ENCODE peak calls at places on chromosomes 16 and 17, in five cellular contexts. One of them, this sample, is unnamed.

GRCh38 chr17:3512512-3513171 is 36.8 kb downstream of the ASPA start:
- DNase-seq in CD4-positive, CD25-positive, alpha-beta regulatory T cell: no peak
- DNase-seq in HCT116: no peak
- DNase-seq in stomach: peak; percentile 49
- DNase-seq in heart right ventricle: peak; percentile 81
- DNase-seq in this sample: no peak

GRCh38 chr16:80580109-80580832 is 39.5 kb downstream of the DYNLRB2 start:
- DNase-seq in CD4-positive, CD25-positive, alpha-beta regulatory T cell: peak; percentile 92
- DNase-seq in HCT116: no peak
- DNase-seq in stomach: no peak
- DNase-seq in heart right ventricle: no peak
- DNase-seq in this sample: no peak

GRCh38 chr16:48608452-48608851 is 1.5 kb downstream of the N4BP1 start:
- DNase-seq in heart right ventricle: no peak
- DNase-seq in stomach: no peak
- DNase-seq in HCT116: no peak
- DNase-seq in CD4-positive, CD25-positive, alpha-beta regulatory T cell: peak; percentile 88
- DNase-seq in this sample: no peak

GRCh38 chr16:54402873-54403272 is 116.3 kb upstream of the IRX3 start:
- DNase-seq in HCT116: no peak
- DNase-seq in heart right ventricle: no peak
- DNase-seq in stomach: no peak
- DNase-seq in CD4-positive, CD25-positive, alpha-beta regulatory T cell: no peak
- DNase-seq in this sample: no peak

GRCh38 chr17:42050360-42051012 is at the start of gene C17orf113:
- DNase-seq in CD4-positive, CD25-positive, alpha-beta regulatory T cell: peak; percentile 27
- DNase-seq in stomach: peak; percentile 62
- DNase-seq in HCT116: no peak
- DNase-seq in heart right ventricle: peak; percentile 50
- DNase-seq in this sample: no peak

GRCh38 chr17:78391843-78392242 is 13.4 kb downstream of the PGS1 start:
- DNase-seq in stomach: no peak
- DNase-seq in HCT116: peak; percentile 13
- DNase-seq in heart right ventricle: no peak
- DNase-seq in CD4-positive, CD25-positive, alpha-beta regulatory T cell: no peak
- DNase-seq in this sample: no peak

GRCh38 chr17:17976931-17977570 is 4.4 kb downstream of the DRC3 start:
- DNase-seq in heart right ventricle: no peak
- DNase-seq in stomach: no peak
- DNase-seq in HCT116: no peak
- DNase-seq in CD4-positive, CD25-positive, alpha-beta regulatory T cell: no peak
- DNase-seq in this sample: no peak

GRCh38 chr17:62757518-62757951 is 50.6 kb downstream of the MARCHF10 start:
- DNase-seq in stomach: no peak
- DNase-seq in CD4-positive, CD25-positive, alpha-beta regulatory T cell: no peak
- DNase-seq in heart right ventricle: no peak
- DNase-seq in HCT116: no peak
- DNase-seq in this sample: no peak

GRCh38 chr17:74161501-74161850 is 42.0 kb upstream of the RPL38 start:
- DNase-seq in stomach: no peak
- DNase-seq in heart right ventricle: no peak
- DNase-seq in CD4-positive, CD25-positive, alpha-beta regulatory T cell: no peak
- DNase-seq in HCT116: no peak
- DNase-seq in this sample: peak; percentile 34

GRCh38 chr17:68759343-68760140 is 158.4 kb upstream of the FAM20A start:
- DNase-seq in HCT116: peak; percentile 91
- DNase-seq in heart right ventricle: peak; percentile 88
- DNase-seq in CD4-positive, CD25-positive, alpha-beta regulatory T cell: peak; percentile 62
- DNase-seq in stomach: peak; percentile 90
- DNase-seq in this sample: no peak

GRCh38 chr16:27950488-27950887 is 113.0 kb downstream of the GSG1L start:
- DNase-seq in HCT116: no peak
- DNase-seq in CD4-positive, CD25-positive, alpha-beta regulatory T cell: no peak
- DNase-seq in stomach: peak; percentile 11
- DNase-seq in heart right ventricle: no peak
- DNase-seq in this sample: no peak

GRCh38 chr17:48048321-48049140 is at the start of gene NFE2L1:
- DNase-seq in stomach: peak; percentile 90
- DNase-seq in CD4-positive, CD25-positive, alpha-beta regulatory T cell: peak; percentile 54
- DNase-seq in heart right ventricle: peak; percentile 93
- DNase-seq in HCT116: peak; percentile 96
- DNase-seq in this sample: no peak

GRCh38 chr16:52861614-52862022 is 191.1 kb downstream of the CHD9NB start:
- DNase-seq in CD4-positive, CD25-positive, alpha-beta regulatory T cell: no peak
- DNase-seq in HCT116: peak; percentile 4
- DNase-seq in stomach: no peak
- DNase-seq in heart right ventricle: no peak
- DNase-seq in this sample: no peak

GRCh38 chr17:38510424-38511125 is 82.3 kb downstream of the ARHGAP23 start:
- DNase-seq in stomach: peak; percentile 38
- DNase-seq in HCT116: no peak
- DNase-seq in heart right ventricle: no peak
- DNase-seq in CD4-positive, CD25-positive, alpha-beta regulatory T cell: no peak
- DNase-seq in this sample: no peak

GRCh38 chr17:79949646-79950292 is 85.9 kb downstream of the TBC1D16 start:
- DNase-seq in stomach: no peak
- DNase-seq in CD4-positive, CD25-positive, alpha-beta regulatory T cell: no peak
- DNase-seq in HCT116: no peak
- DNase-seq in heart right ventricle: no peak
- DNase-seq in this sample: no peak

GRCh38 chr17:64694207-64694606 is 32.1 kb upstream of the SMURF2 start:
- DNase-seq in stomach: peak; percentile 87
- DNase-seq in HCT116: peak; percentile 99
- DNase-seq in heart right ventricle: peak; percentile 81
- DNase-seq in CD4-positive, CD25-positive, alpha-beta regulatory T cell: no peak
- DNase-seq in this sample: no peak
- H3K27ac ChIP-seq in stomach: peak overlapping the region; percentile 64
- H3K27ac ChIP-seq in HCT116: peak overlapping the region; percentile 79
- H3K27ac ChIP-seq in heart right ventricle: peak overlapping the region; percentile 58
- H3K27ac ChIP-seq in CD4-positive, CD25-positive, alpha-beta regulatory T cell: no peak overlapping the region
- H3K27ac ChIP-seq in this sample: no peak overlapping the region

DNA sequence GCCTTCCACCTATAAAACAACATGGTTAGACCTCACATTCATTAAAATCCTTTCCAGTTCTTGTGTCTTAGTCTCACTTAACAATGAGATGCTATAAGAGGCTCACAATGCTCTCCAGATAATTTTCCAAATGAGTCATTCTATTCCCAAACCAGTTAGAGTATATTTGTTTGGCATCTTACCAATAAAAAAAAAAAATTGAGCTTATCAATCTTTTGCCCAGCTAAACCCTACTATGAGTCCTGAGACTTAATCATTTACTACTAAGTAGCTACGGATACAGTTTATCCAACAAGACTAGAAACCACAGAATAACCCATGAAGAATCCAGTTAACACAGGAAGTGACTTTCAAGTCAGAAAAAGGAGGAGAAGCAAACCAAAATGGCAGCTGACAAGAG is 330.3 kb upstream of the XYLT1 start:
- DNase-seq in heart right ventricle: no peak
- DNase-seq in CD4-positive, CD25-positive, alpha-beta regulatory T cell: no peak
- DNase-seq in HCT116: no peak
- DNase-seq in stomach: no peak
- DNase-seq in this sample: no peak
- H3K36me3 ChIP-seq in heart right ventricle: no peaks in the 10 kb centered on the region
- H3K36me3 ChIP-seq in CD4-positive, CD25-positive, alpha-beta regulatory T cell: no peaks in the 10 kb centered on the region
- H3K36me3 ChIP-seq in HCT116: no peaks in the 10 kb centered on the region
- H3K36me3 ChIP-seq in stomach: no peaks in the 10 kb centered on the region
- H3K36me3 ChIP-seq in this sample: no peaks in the 10 kb centered on the region

GRCh38 chr17:5794881-5795486 is 210.7 kb upstream of the NLRP1 start:
- DNase-seq in CD4-positive, CD25-positive, alpha-beta regulatory T cell: no peak
- DNase-seq in HCT116: no peak
- DNase-seq in heart right ventricle: no peak
- DNase-seq in stomach: no peak
- DNase-seq in this sample: no peak

GRCh38 chr17:5800131-5800530 is 215.8 kb upstream of the NLRP1 start:
- DNase-seq in HCT116: no peak
- DNase-seq in CD4-positive, CD25-positive, alpha-beta regulatory T cell: no peak
- DNase-seq in stomach: no peak
- DNase-seq in heart right ventricle: no peak
- DNase-seq in this sample: no peak

GRCh38 chr17:5800646-5801045 is 216.3 kb upstream of the NLRP1 start:
- DNase-seq in heart right ventricle: no peak
- DNase-seq in HCT116: no peak
- DNase-seq in stomach: no peak
- DNase-seq in CD4-positive, CD25-positive, alpha-beta regulatory T cell: no peak
- DNase-seq in this sample: no peak

GRCh38 chr17:5798104-5798503 is 213.8 kb upstream of the NLRP1 start:
- DNase-seq in stomach: no peak
- DNase-seq in heart right ventricle: no peak
- DNase-seq in CD4-positive, CD25-positive, alpha-beta regulatory T cell: no peak
- DNase-seq in HCT116: no peak
- DNase-seq in this sample: no peak

DNA sequence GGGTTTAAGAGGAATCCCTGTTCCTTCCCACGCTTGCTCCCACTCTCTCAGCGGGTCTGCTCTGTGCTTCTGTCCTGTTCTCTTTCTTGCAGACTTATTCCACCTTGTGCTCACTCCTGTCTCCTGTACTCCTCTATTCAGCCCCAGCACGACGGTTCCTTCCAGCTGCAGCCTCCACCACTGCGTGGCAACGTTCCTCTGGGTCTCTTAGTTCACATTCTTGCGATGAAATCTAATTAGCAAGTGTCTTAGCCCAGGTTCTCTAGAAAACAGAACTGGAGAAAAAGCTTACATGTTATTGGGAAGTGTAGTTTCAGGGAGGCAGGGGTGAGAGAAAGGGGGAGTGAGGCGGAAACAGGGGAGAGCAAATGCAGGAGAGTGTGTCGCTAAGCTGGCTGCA is 213.1 kb upstream of the NLRP1 start:
- DNase-seq in stomach: no peak
- DNase-seq in HCT116: no peak
- DNase-seq in CD4-positive, CD25-positive, alpha-beta regulatory T cell: no peak
- DNase-seq in heart right ventricle: no peak
- DNase-seq in this sample: no peak
- H3K4me3 ChIP-seq in stomach: no peak overlapping the region
- H3K4me3 ChIP-seq in HCT116: no peak overlapping the region
- H3K4me3 ChIP-seq in CD4-positive, CD25-positive, alpha-beta regulatory T cell: no peak overlapping the region
- H3K4me3 ChIP-seq in heart right ventricle: no peak overlapping the region
- H3K4me3 ChIP-seq in this sample: no peak overlapping the region

GRCh38 chr16:1964046-1964505 is 550 bp downstream of the RPS2 start:
- DNase-seq in CD4-positive, CD25-positive, alpha-beta regulatory T cell: peak; percentile 49
- DNase-seq in stomach: no peak
- DNase-seq in heart right ventricle: no peak
- DNase-seq in HCT116: no peak
- DNase-seq in this sample: no peak
- H3K27ac ChIP-seq in CD4-positive, CD25-positive, alpha-beta regulatory T cell: peak overlapping the region; percentile 98
- H3K27ac ChIP-seq in stomach: peak overlapping the region; percentile 98
- H3K27ac ChIP-seq in heart right ventricle: peak overlapping the region; percentile 95
- H3K27ac ChIP-seq in HCT116: peak overlapping the region; percentile 94
- H3K27ac ChIP-seq in this sample: peak overlapping the region; percentile 91

GRCh38 chr17:75848523-75849303 is 4.5 kb upstream of the UNC13D start:
- DNase-seq in HCT116: peak; percentile 64
- DNase-seq in heart right ventricle: peak; percentile 80
- DNase-seq in stomach: peak; percentile 86
- DNase-seq in CD4-positive, CD25-positive, alpha-beta regulatory T cell: peak; percentile 77
- DNase-seq in this sample: no peak

GRCh38 chr17:75845933-75846700 is 1.9 kb upstream of the UNC13D start:
- DNase-seq in stomach: no peak
- DNase-seq in heart right ventricle: no peak
- DNase-seq in CD4-positive, CD25-positive, alpha-beta regulatory T cell: no peak
- DNase-seq in HCT116: no peak
- DNase-seq in this sample: no peak

GRCh38 chr17:75847595-75848522 is 3.7 kb upstream of the UNC13D start:
- DNase-seq in heart right ventricle: no peak
- DNase-seq in HCT116: no peak
- DNase-seq in CD4-positive, CD25-positive, alpha-beta regulatory T cell: no peak
- DNase-seq in stomach: no peak
- DNase-seq in this sample: no peak

GRCh38 chr17:75845058-75845711 is 981 bp upstream of the UNC13D start:
- DNase-seq in CD4-positive, CD25-positive, alpha-beta regulatory T cell: peak; percentile 78
- DNase-seq in HCT116: peak; percentile 96
- DNase-seq in stomach: peak; percentile 93
- DNase-seq in heart right ventricle: peak; percentile 87
- DNase-seq in this sample: no peak

GRCh38 chr17:75846701-75847594 is 2.7 kb upstream of the UNC13D start:
- DNase-seq in stomach: no peak
- DNase-seq in heart right ventricle: no peak
- DNase-seq in HCT116: no peak
- DNase-seq in CD4-positive, CD25-positive, alpha-beta regulatory T cell: no peak
- DNase-seq in this sample: no peak
- H3K36me3 ChIP-seq in stomach: peaks cover 64% of the 10 kb centered on the region
- H3K36me3 ChIP-seq in heart right ventricle: peaks cover 17% of the 10 kb centered on the region
- H3K36me3 ChIP-seq in HCT116: peaks cover 25% of the 10 kb centered on the region
- H3K36me3 ChIP-seq in CD4-positive, CD25-positive, alpha-beta regulatory T cell: peaks cover 59% of the 10 kb centered on the region
- H3K36me3 ChIP-seq in this sample: peaks cover 54% of the 10 kb centered on the region

GRCh38 chr17:58329808-58330543 is 1.4 kb upstream of the TSPOAP1 start:
- DNase-seq in CD4-positive, CD25-positive, alpha-beta regulatory T cell: peak; percentile 76
- DNase-seq in HCT116: no peak
- DNase-seq in stomach: no peak
- DNase-seq in heart right ventricle: no peak
- DNase-seq in this sample: no peak

GRCh38 chr17:58329035-58329807 is 626 bp upstream of the TSPOAP1 start:
- DNase-seq in stomach: peak; percentile 37
- DNase-seq in heart right ventricle: no peak
- DNase-seq in HCT116: no peak
- DNase-seq in CD4-positive, CD25-positive, alpha-beta regulatory T cell: peak; percentile 90
- DNase-seq in this sample: no peak

GRCh38 chr17:58331815-58332719 is 3.5 kb upstream of the TSPOAP1 start:
- DNase-seq in stomach: peak; percentile 74
- DNase-seq in heart right ventricle: peak; percentile 64
- DNase-seq in CD4-positive, CD25-positive, alpha-beta regulatory T cell: peak; percentile 97
- DNase-seq in HCT116: no peak
- DNase-seq in this sample: no peak

GRCh38 chr17:58330997-58331814 is 2.6 kb upstream of the TSPOAP1 start:
- DNase-seq in stomach: peak; percentile 45
- DNase-seq in heart right ventricle: no peak
- DNase-seq in HCT116: no peak
- DNase-seq in CD4-positive, CD25-positive, alpha-beta regulatory T cell: peak; percentile 91
- DNase-seq in this sample: no peak

GRCh38 chr17:58330544-58330996 is 2.0 kb upstream of the TSPOAP1 start:
- DNase-seq in HCT116: no peak
- DNase-seq in heart right ventricle: no peak
- DNase-seq in CD4-positive, CD25-positive, alpha-beta regulatory T cell: no peak
- DNase-seq in stomach: no peak
- DNase-seq in this sample: no peak
- H3K4me3 ChIP-seq in HCT116: no peak overlapping the region
- H3K4me3 ChIP-seq in heart right ventricle: peak overlapping the region; percentile 82
- H3K4me3 ChIP-seq in CD4-positive, CD25-positive, alpha-beta regulatory T cell: peak overlapping the region; percentile 99
- H3K4me3 ChIP-seq in stomach: peak overlapping the region; percentile 57
- H3K4me3 ChIP-seq in this sample: peak overlapping the region; percentile 45

DNA sequence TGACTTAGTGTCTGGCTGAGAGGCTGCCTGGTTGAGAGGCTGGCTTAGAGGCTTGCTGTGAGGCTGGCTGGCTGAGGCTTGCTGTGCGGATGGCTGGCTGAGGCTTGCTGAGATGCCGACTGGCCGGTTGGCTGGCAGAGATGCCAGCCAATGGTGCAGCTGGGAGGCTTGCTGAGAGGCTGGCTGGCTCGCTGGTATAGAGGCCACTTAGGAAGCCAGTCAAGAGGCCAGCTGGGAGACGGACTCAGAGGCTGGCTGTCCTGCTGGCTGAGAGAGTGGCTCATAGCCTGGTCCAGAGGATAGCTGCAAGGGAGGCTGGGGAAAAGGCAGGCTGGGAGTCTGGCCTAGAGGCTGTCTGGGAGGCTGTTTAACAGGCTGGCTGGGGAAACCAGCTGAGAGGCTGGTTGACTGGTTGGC is 37.3 kb upstream of the ACSM2B start:
- DNase-seq in CD4-positive, CD25-positive, alpha-beta regulatory T cell: no peak
- DNase-seq in HCT116: no peak
- DNase-seq in heart right ventricle: no peak
- DNase-seq in stomach: no peak
- DNase-seq in this sample: no peak
- H3K27ac ChIP-seq in CD4-positive, CD25-positive, alpha-beta regulatory T cell: no peak overlapping the region
- H3K27ac ChIP-seq in HCT116: no peak overlapping the region
- H3K27ac ChIP-seq in heart right ventricle: no peak overlapping the region
- H3K27ac ChIP-seq in stomach: peak overlapping the region; percentile 76
- H3K27ac ChIP-seq in this sample: peak overlapping the region; percentile 74

This sample was measured in vagina.